ENCODE peak calls at places on chromosomes 4 and X, in six cellular contexts. Y is effector memory CD4-positive, alpha-beta T cell; W is ovary; K is aorta; J is A673; H is AG04450. B is an unnamed sample.

GRCh38 chrX:30582664-30583063 is 5.1 kb upstream of the TASL start:
- DNase-seq in Y (no peak), W (no peak), K (no peak), J (no peak), H (no peak), B (no peak)

GRCh38 chr4:77433102-77433733 is 172.4 kb upstream of the CXCL13 start:
- DNase-seq in Y (no peak), W (no peak), K (no peak), J (peak; percentile 28), H (no peak), B (no peak)

GRCh38 chr4:70575964-70576363 is 16.1 kb upstream of the AMBN start:
- DNase-seq in Y (no peak), W (no peak), K (no peak), J (no peak), H (no peak), B (no peak)

GRCh38 chrX:131895002-131895401 is 128.1 kb upstream of the STK26 start:
- DNase-seq in Y (no peak), W (no peak), K (no peak), J (no peak), H (no peak), B (no peak)

GRCh38 chrX:49286136-49286535 is 16.5 kb downstream of the PPP1R3F start:
- DNase-seq in Y (no peak), W (no peak), K (no peak), J (no peak), H (no peak), B (no peak)

GRCh38 chrX:55524487-55524886 is 34.8 kb upstream of the USP51 start:
- DNase-seq in Y (no peak), W (no peak), K (no peak), J (no peak), H (no peak), B (no peak)

GRCh38 chr4:7394681-7395451 is 39.9 kb downstream of the PSAPL1 start:
- DNase-seq in Y (no peak), W (no peak), K (no peak), J (no peak), H (no peak), B (no peak)

GRCh38 chr4:189785257-189785656 is 155.4 kb upstream of the FRG1 start:
- DNase-seq in Y (no peak), W (no peak), K (no peak), J (no peak), H (no peak), B (no peak)

GRCh38 chr4:13166214-13166613 is 317.9 kb downstream of the RAB28 start:
- DNase-seq in Y (no peak), W (no peak), K (no peak), J (no peak), H (no peak), B (no peak)

GRCh38 chr4:112523008-112523440 is 7.0 kb upstream of the NEUROG2 start:
- DNase-seq in Y (no peak), W (peak; percentile 28), K (no peak), J (peak; percentile 72), H (no peak), B (peak; percentile 59)

GRCh38 chrX:47232803-47233332 is at the start of gene USP11:
- DNase-seq in Y (no peak), W (peak; percentile 69), K (no peak), J (peak; percentile 75), H (no peak), B (no peak)

GRCh38 chrX:135384161-135384836 is 37.4 kb upstream of the SMIM10L2A start:
- DNase-seq in Y (peak; percentile 30), W (no peak), K (no peak), J (no peak), H (no peak), B (no peak)

GRCh38 chrX:74232859-74233258 is 71.1 kb upstream of the ZCCHC13 start:
- DNase-seq in Y (no peak), W (no peak), K (no peak), J (peak; percentile 70), H (no peak), B (no peak)

GRCh38 chr4:11842620-11843263 is 414.0 kb upstream of the HS3ST1 start:
- DNase-seq in Y (no peak), W (no peak), K (no peak), J (no peak), H (no peak), B (no peak)

GRCh38 chr4:151099976-151100417 is 569 bp downstream of the RPS3A start:
- DNase-seq in Y (no peak), W (no peak), K (no peak), J (no peak), H (no peak), B (no peak)

DNA sequence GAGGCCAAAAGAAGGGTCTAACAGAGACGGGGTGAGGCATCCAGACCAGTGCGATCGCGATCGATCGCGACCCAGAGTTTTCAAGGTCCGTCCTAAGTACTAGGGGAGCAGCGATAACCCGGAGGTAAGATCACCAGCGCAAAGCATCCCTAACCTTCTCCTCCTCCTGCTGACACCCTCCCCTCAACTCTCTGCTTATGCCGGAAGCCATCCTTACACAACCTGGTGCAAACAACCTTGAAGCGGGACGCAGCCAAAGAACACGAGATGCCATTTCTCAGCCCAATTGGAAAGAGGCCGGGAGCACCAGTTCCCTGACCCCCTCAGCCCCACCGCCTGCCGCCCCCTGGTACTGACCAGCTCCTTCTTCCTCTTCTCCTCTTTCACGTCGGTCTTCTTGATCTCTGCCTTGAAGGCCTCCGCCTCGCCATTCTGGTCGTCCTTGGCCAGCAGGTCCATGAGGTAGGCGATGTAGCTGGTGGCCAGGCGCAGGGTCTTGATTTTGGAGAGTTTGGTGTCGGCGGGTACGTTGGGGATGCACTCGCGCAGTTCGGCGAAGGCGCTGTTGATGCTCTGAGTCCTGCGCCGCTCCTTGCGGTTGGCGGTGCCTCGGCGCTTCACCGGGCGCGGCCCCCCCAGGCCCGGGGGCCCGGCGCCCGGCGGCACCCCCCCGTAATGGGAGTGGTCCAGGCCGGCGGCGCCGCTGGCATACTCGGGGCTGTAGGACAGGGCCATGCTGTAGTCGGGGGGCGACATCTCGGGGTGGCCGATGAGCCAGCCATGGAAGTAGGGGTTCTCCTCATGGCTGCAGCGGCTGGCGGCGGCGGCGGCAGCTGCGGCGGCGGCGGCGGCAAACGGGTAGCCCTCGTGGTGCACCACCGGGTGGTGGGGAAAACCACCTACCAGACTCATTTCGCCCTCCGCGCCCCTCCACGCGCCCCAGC is 1.4 kb downstream of the HAND2 start:
- DNase-seq in Y (no peak), W (peak; percentile 45), K (peak; percentile 69), J (peak; percentile 54), H (no peak), B (peak; percentile 20)
- H3K27me3 ChIP-seq in Y (peaks cover 89% of the 10 kb centered on the region), W (no peaks in the 10 kb centered on the region), K (no peaks in the 10 kb centered on the region), J (no peaks in the 10 kb centered on the region), H (peaks cover 89% of the 10 kb centered on the region), B (no peaks in the 10 kb centered on the region)

GRCh38 chrX:115174548-115174947 is 14.7 kb upstream of the RBMXL3 start:
- DNase-seq in Y (no peak), W (no peak), K (no peak), J (no peak), H (no peak), B (peak; percentile 7)

GRCh38 chrX:115178473-115178872 is 10.7 kb upstream of the RBMXL3 start:
- DNase-seq in Y (no peak), W (no peak), K (no peak), J (no peak), H (no peak), B (no peak)

GRCh38 chrX:115177941-115178340 is 11.3 kb upstream of the RBMXL3 start:
- DNase-seq in Y (no peak), W (no peak), K (no peak), J (no peak), H (peak; percentile 2), B (no peak)

DNA sequence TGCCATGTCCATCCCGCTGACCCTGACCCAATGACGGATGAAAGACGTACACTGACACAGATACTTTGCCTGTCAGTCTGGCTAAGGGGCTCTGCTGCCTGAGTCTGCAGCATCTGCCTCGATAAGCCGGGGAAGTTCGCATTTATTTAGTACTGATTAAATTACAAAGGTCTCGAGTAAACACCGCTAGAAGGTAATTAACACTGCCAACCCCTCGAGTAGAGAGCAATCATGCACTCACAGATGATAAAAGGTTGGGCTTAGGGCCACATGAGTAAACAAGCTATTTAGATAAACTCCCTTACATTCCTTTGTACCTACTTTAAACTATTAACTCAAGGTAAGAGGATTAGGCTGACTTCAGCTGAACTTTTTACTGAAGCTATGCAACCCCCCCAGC is 16.0 kb upstream of the RBMXL3 start:
- DNase-seq in Y (no peak), W (no peak), K (no peak), J (no peak), H (no peak), B (no peak)
- H3K27me3 ChIP-seq in Y (no peaks in the 10 kb centered on the region), W (no peaks in the 10 kb centered on the region), K (no peaks in the 10 kb centered on the region), J (no peaks in the 10 kb centered on the region), H (no peaks in the 10 kb centered on the region), B (no peaks in the 10 kb centered on the region)

GRCh38 chrX:152813211-152813610 is 17.3 kb downstream of the CETN2 start:
- DNase-seq in Y (no peak), W (no peak), K (no peak), J (no peak), H (no peak), B (no peak)
- H3K27me3 ChIP-seq in Y (no peaks in the 10 kb centered on the region), W (no peaks in the 10 kb centered on the region), K (no peaks in the 10 kb centered on the region), J (peaks cover 33% of the 10 kb centered on the region), H (no peaks in the 10 kb centered on the region), B (no peaks in the 10 kb centered on the region)

DNA sequence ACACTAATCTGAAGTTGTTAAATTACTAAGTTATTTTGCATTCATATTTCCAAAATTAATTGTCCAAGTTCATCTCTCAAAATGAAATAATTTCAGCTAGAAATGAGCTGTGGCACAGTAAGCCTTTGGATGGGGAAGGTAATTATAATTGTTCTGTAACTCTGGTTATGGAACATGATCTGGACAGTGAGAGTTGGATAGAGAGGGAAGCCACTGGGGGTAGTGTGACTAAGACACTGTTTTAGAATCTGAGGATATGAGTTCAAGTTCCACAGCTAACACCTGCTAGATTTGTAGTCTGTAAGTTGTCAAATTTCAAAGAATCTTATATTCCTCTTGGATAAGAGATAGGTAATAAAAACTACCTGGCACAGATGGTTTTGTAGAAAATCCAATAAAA is 49.5 kb downstream of the DMD start:
- DNase-seq in Y (no peak), W (no peak), K (no peak), J (no peak), H (no peak), B (no peak)
- H3K27me3 ChIP-seq in Y (no peaks in the 10 kb centered on the region), W (no peaks in the 10 kb centered on the region), K (no peaks in the 10 kb centered on the region), J (peaks cover 4% of the 10 kb centered on the region), H (no peaks in the 10 kb centered on the region), B (no peaks in the 10 kb centered on the region)